ENCODE peak calls at places on chromosomes 7 and 10, in six cellular contexts. Y is tibial nerve, O is colonic mucosa, B is BJ, J is bronchial epithelial cell, M is heart left ventricle. N is an unnamed sample.

GRCh38 chr7:56447864-56448693 is 331.9 kb upstream of the NUPR2 start:
- DNase-seq in Y (peak), O (no peak), B (no peak), J (no peak), M (no peak), N (no peak)

GRCh38 chr10:75209325-75210192 is 1.0 kb upstream of the VDAC2 start:
- DNase-seq in Y (peak), O (peak), B (no peak), J (no peak), M (peak), N (no peak)

GRCh38 chr10:47354162-47354561 is 6.0 kb downstream of the RBP3 start:
- DNase-seq in Y (no peak), O (no peak), B (no peak), J (no peak), M (no peak), N (no peak)

GRCh38 chr7:44163591-44163990 is 22.5 kb upstream of the MYL7 start:
- DNase-seq in Y (no peak), O (no peak), B (peak), J (peak), M (no peak), N (no peak)

GRCh38 chr10:123221418-123221817 is 67.2 kb downstream of the BUB3 start:
- DNase-seq in Y (no peak), O (no peak), B (no peak), J (no peak), M (no peak), N (no peak)

GRCh38 chr7:69749358-69749757 is 151.1 kb downstream of the AUTS2 start:
- DNase-seq in Y (no peak), O (no peak), B (no peak), J (no peak), M (no peak), N (no peak)

GRCh38 chr7:44838751-44839150 is 9.1 kb downstream of the H2AZ2 start:
- DNase-seq in Y (no peak), O (no peak), B (no peak), J (no peak), M (no peak), N (no peak)

GRCh38 chr10:107826166-107826565 is 661.7 kb upstream of the SORCS1 start:
- DNase-seq in Y (no peak), O (no peak), B (no peak), J (no peak), M (no peak), N (no peak)

GRCh38 chr10:3803884-3804741 is 19.1 kb upstream of the KLF6 start:
- DNase-seq in Y (no peak), O (no peak), B (no peak), J (no peak), M (no peak), N (no peak)

GRCh38 chr10:103872137-103872933 is 17.0 kb upstream of the SH3PXD2A start:
- DNase-seq in Y (no peak), O (no peak), B (no peak), J (peak), M (no peak), N (no peak)

GRCh38 chr7:30596043-30596641 is 1.5 kb downstream of the GARS1 start:
- DNase-seq in Y (no peak), O (peak), B (no peak), J (peak), M (no peak), N (no peak)

GRCh38 chr7:150428671-150429451 is 21.6 kb upstream of the GIMAP8 start:
- DNase-seq in Y (no peak), O (peak), B (peak), J (peak), M (peak), N (no peak)

GRCh38 chr7:1716263-1717094 is 46.4 kb downstream of the ELFN1 start:
- DNase-seq in Y (no peak), O (no peak), B (no peak), J (peak), M (no peak), N (no peak)

GRCh38 chr10:96719850-96720421 is 378 bp downstream of the PIK3AP1 start:
- DNase-seq in Y (peak), O (peak), B (no peak), J (no peak), M (peak), N (peak)

GRCh38 chr7:81871606-81872265 is 101.9 kb upstream of the HGF start:
- DNase-seq in Y (no peak), O (no peak), B (no peak), J (no peak), M (no peak), N (no peak)

GRCh38 chr7:42181566-42181965 is 55.4 kb downstream of the GLI3 start:
- DNase-seq in Y (no peak), O (no peak), B (no peak), J (no peak), M (no peak), N (no peak)

GRCh38 chr10:33507662-33508425 is 173.4 kb upstream of the NRP1 start:
- DNase-seq in Y (no peak), O (no peak), B (no peak), J (no peak), M (no peak), N (no peak)

GRCh38 chr7:29987821-29988317 is 1.7 kb downstream of the SCRN1 start:
- DNase-seq in Y (peak), O (no peak), B (peak), J (peak), M (no peak), N (no peak)

GRCh38 chr10:50554995-50555568 is 68.7 kb downstream of the SGMS1 start:
- DNase-seq in Y (no peak), O (no peak), B (no peak), J (no peak), M (no peak), N (no peak)

GRCh38 chr7:102917436-102918353 is 4.9 kb downstream of the LRRC17 start:
- DNase-seq in Y (no peak), O (no peak), B (no peak), J (no peak), M (no peak), N (no peak)

GRCh38 chr7:126790763-126791162 is 462.0 kb downstream of the GRM8 start:
- DNase-seq in Y (no peak), O (no peak), B (no peak), J (no peak), M (no peak), N (no peak)
- TF ChIP-seq CTCF in Y (no peak), O (no peak), B (no peak), J (no peak), M (no peak), N (no peak)

GRCh38 chr7:55365103-55365679 is at the start of gene LANCL2:
- DNase-seq in Y (peak), O (peak), B (no peak), J (peak), M (no peak), N (no peak)

GRCh38 chr7:55363386-55364170 is 1.6 kb upstream of the LANCL2 start:
- DNase-seq in Y (no peak), O (no peak), B (no peak), J (no peak), M (no peak), N (no peak)

GRCh38 chr7:55366461-55367138 is 1.5 kb downstream of the LANCL2 start:
- DNase-seq in Y (no peak), O (peak), B (no peak), J (no peak), M (no peak), N (no peak)

GRCh38 chr7:55367283-55367840 is 2.2 kb downstream of the LANCL2 start:
- DNase-seq in Y (no peak), O (no peak), B (no peak), J (no peak), M (no peak), N (no peak)

GRCh38 chr7:55365680-55366460 is 733 bp downstream of the LANCL2 start:
- DNase-seq in Y (peak), O (peak), B (peak), J (peak), M (peak), N (peak)
- TF ChIP-seq CTCF in Y (peak), O (peak), B (peak), J (peak), M (peak), N (no peak)

GRCh38 chr10:9315292-9315691 is 1260.8 kb downstream of the GATA3 start:
- DNase-seq in Y (no peak), O (no peak), B (no peak), J (no peak), M (no peak), N (no peak)

DNA sequence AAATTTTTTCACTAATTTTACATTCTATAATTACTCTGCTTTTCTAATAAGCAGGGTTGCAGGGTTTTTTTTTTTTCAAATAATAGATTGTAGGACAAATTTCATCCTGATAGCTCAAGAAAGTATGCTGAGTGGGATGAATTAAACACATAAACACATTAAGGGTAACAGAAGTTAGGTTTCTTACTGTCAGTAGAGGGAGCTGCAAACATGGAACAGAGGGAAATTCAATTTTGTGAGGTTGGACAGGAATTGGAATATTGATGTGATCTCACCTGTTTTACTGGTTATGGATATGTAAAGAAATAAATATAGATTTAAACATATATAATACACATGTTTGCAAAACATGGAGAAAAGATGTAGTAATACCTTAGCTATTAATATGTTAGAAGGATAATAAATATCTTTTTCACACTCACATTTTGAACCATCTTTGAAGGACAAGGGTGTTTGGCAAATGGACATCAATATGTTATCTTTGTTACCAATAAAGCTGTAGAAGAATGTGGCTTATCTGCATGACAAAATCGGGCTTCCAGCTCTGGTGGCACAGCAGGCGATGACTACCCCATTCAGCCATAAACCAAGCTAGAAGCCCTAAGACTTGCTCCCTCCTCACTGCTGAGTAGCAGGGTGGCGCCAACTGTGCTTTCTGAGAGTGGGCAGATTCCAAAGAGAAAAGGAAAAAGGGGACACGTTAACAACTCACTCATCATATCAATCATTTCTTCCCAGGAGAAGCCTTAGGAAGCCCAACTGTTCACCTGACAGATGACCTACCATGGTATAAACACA is 1257.4 kb downstream of the GATA3 start:
- DNase-seq in Y (no peak), O (no peak), B (no peak), J (peak), M (no peak), N (no peak)
- TF ChIP-seq CTCF in Y (no peak), O (no peak), B (peak), J (peak), M (peak), N (no peak)

GRCh38 chr7:3592438-3593134 is 291.5 kb downstream of the SDK1 start:
- DNase-seq in Y (no peak), O (no peak), B (no peak), J (no peak), M (no peak), N (no peak)
- TF ChIP-seq CTCF in Y (no peak), O (no peak), B (no peak), J (no peak), M (no peak), N (no peak)

GRCh38 chr7:128350708-128351295 is 7.1 kb upstream of the RBM28 start:
- DNase-seq in Y (no peak), O (no peak), B (no peak), J (no peak), M (no peak), N (no peak)

GRCh38 chr7:128352636-128353035 is 8.9 kb downstream of the PRRT4 start:
- DNase-seq in Y (no peak), O (no peak), B (no peak), J (no peak), M (no peak), N (no peak)

GRCh38 chr7:128353189-128353588 is 8.3 kb downstream of the PRRT4 start:
- DNase-seq in Y (no peak), O (no peak), B (no peak), J (no peak), M (no peak), N (no peak)

GRCh38 chr7:128351296-128352123 is 7.8 kb upstream of the RBM28 start:
- DNase-seq in Y (no peak), O (no peak), B (no peak), J (no peak), M (no peak), N (no peak)

DNA sequence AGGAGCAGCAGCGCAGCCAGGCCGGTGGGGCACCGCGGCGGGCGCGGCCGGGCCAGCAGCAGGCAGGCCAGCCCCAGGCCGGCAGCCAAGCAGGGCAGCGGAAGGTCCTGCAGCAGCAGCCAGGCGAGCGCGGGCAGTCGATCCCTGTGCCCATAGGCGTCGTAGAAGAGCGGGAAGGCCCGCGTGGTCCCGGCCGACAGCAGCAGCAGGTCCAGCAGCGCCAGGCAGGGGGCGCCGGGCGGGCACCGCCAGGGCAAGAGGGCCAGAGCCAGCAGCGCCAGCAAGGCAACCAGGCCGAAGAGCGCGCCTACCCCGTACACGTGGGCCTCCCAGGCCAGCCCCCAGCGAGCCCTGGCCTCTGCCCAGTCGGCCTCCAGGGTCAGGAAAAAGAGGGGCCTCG is 8.4 kb upstream of the RBM28 start:
- DNase-seq in Y (no peak), O (no peak), B (no peak), J (peak), M (peak), N (no peak)
- TF ChIP-seq CTCF in Y (peak), O (peak), B (peak), J (peak), M (peak), N (no peak)

GRCh38 chr10:71761105-71761511 is 12.2 kb downstream of the VSIR start:
- DNase-seq in Y (no peak), O (no peak), B (no peak), J (peak), M (no peak), N (no peak)

GRCh38 chr10:71765176-71765906 is 8.0 kb downstream of the VSIR start:
- DNase-seq in Y (no peak), O (no peak), B (no peak), J (no peak), M (peak), N (no peak)

GRCh38 chr10:71762324-71762723 is 11.0 kb downstream of the VSIR start:
- DNase-seq in Y (no peak), O (no peak), B (no peak), J (no peak), M (no peak), N (no peak)

GRCh38 chr10:71763352-71764127 is 9.8 kb downstream of the VSIR start:
- DNase-seq in Y (no peak), O (no peak), B (no peak), J (no peak), M (no peak), N (no peak)

DNA sequence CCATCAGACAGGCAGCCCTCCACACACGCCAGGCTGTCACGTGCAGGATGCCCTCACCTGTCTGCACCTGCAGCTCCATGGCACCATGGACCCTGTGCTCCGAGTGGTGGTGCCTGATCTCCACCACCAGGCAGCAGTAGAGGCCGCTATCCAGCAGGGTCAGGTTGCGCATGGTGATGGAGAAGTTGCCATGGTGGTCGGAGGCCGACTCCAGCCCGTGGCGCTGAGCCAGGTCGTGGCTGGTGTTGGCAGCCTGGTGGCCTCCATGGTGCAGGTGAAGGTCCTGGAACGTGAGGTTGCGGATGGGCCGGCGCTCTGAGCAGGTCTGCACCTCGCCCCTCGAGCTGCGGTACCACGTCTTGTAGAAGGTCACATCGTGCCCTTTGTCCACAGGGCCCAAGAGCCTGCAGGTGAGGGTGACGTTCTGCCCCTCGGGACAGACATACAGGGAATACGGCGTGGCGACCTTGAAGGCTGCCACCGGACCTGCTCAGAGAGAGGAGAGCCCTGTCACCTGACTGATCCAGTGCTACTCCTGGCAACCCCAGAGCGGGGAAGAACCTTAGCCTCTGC is 11.7 kb downstream of the VSIR start:
- DNase-seq in Y (no peak), O (no peak), B (no peak), J (no peak), M (no peak), N (no peak)
- TF ChIP-seq CTCF in Y (no peak), O (no peak), B (no peak), J (peak), M (peak), N (no peak)